ENCODE peak calls at places on chromosomes 3 and 15, in ten cellular contexts. Y, N, M, H, O, J, P, Q, V and R are unnamed samples.

GRCh38 chr3:14803101-14803980 is 15.4 kb upstream of the FGD5 start:
- DNase-seq in M (peak; percentile 63), J (peak; percentile 29), Q (no peak), O (no peak), H (peak; percentile 46), P (no peak), Y (no peak), N (no peak), V (no peak), R (peak; percentile 60)

GRCh38 chr15:53840681-53841080 is 81.2 kb upstream of the WDR72 start:
- DNase-seq in M (no peak), Q (no peak), N (no peak), H (no peak), Y (no peak), O (no peak), J (no peak), P (no peak), V (no peak), R (no peak)

GRCh38 chr3:16369885-16370284 is 104.9 kb downstream of the OXNAD1 start:
- DNase-seq in M (no peak), O (no peak), J (peak; percentile 18), Q (no peak), H (no peak), V (no peak), Y (no peak), N (no peak), P (no peak), R (peak; percentile 10)

GRCh38 chr3:30693470-30694120 is 87.2 kb downstream of the TGFBR2 start:
- DNase-seq in H (no peak), V (peak; percentile 42), J (peak; percentile 86), Y (peak; percentile 43), Q (peak; percentile 65), P (peak; percentile 77), M (no peak), O (peak; percentile 65), N (peak; percentile 59), R (peak; percentile 86)

GRCh38 chr15:60507596-60508424 is 28.9 kb upstream of the ICE2 start:
- DNase-seq in O (peak; percentile 53), J (peak; percentile 79), V (peak; percentile 54), P (peak; percentile 77), M (no peak), Q (peak; percentile 60), Y (peak; percentile 37), N (peak; percentile 50), H (no peak), R (peak; percentile 52)

GRCh38 chr3:84960994-84961393 is 2.2 kb downstream of the CADM2 start:
- DNase-seq in O (no peak), H (no peak), M (no peak), J (no peak), N (no peak), V (no peak), P (no peak), Q (no peak), Y (no peak), R (no peak)

GRCh38 chr15:83846847-83847246 is 192.9 kb downstream of the ADAMTSL3 start:
- DNase-seq in N (no peak), M (no peak), V (no peak), Q (no peak), H (no peak), P (peak; percentile 94), J (peak; percentile 89), O (peak; percentile 95), Y (peak; percentile 79), R (no peak)

GRCh38 chr3:187983484-187984124 is 170.4 kb upstream of the LPP start:
- DNase-seq in M (no peak), J (no peak), H (no peak), Q (no peak), P (no peak), N (peak; percentile 64), V (no peak), O (no peak), Y (no peak), R (peak; percentile 20)

GRCh38 chr15:75067123-75067854 is 43.9 kb downstream of the PPCDC start:
- DNase-seq in M (peak; percentile 24), N (no peak), H (no peak), V (peak; percentile 39), O (no peak), Y (no peak), Q (no peak), J (peak; percentile 52), P (peak; percentile 73), R (peak; percentile 63)

GRCh38 chr3:156449712-156450574 is 105.0 kb downstream of the SSR3 start:
- DNase-seq in V (no peak), Q (peak; percentile 30), O (peak; percentile 32), H (no peak), N (no peak), P (peak; percentile 30), M (no peak), J (peak; percentile 65), Y (no peak), R (peak; percentile 56)

GRCh38 chr15:72982750-72983149 is 69.5 kb upstream of the NEO1 start:
- DNase-seq in J (no peak), O (no peak), N (no peak), Y (no peak), H (no peak), V (no peak), M (no peak), P (peak; percentile 41), Q (no peak), R (peak; percentile 27)

GRCh38 chr3:170563712-170564423 is 22.0 kb downstream of the SLC7A14 start:
- DNase-seq in Y (peak; percentile 14), M (no peak), Q (no peak), H (no peak), J (peak; percentile 63), O (peak; percentile 56), N (no peak), V (no peak), P (peak; percentile 82), R (peak; percentile 74)

GRCh38 chr15:94972314-94972713 is 741.0 kb downstream of the MCTP2 start:
- DNase-seq in H (no peak), Y (no peak), P (no peak), N (no peak), O (no peak), V (no peak), M (no peak), J (peak; percentile 37), Q (no peak), R (peak; percentile 2)

GRCh38 chr15:75051711-75052110 is 28.3 kb downstream of the PPCDC start:
- DNase-seq in J (no peak), O (no peak), H (no peak), N (no peak), Q (no peak), M (no peak), P (no peak), V (no peak), Y (no peak), R (no peak)

GRCh38 chr3:133490468-133491351 is 82.8 kb upstream of the CDV3 start:
- DNase-seq in V (peak; percentile 66), M (no peak), H (no peak), Y (no peak), P (no peak), Q (no peak), N (no peak), O (no peak), J (no peak), R (no peak)

GRCh38 chr15:66021801-66022525 is 152.7 kb downstream of the RAB11A start:
- DNase-seq in N (no peak), O (no peak), M (no peak), Y (no peak), V (no peak), J (no peak), Q (no peak), H (no peak), P (no peak), R (no peak)

GRCh38 chr15:66019826-66020398 is 150.6 kb downstream of the RAB11A start:
- DNase-seq in Y (no peak), N (no peak), H (no peak), J (no peak), M (no peak), V (no peak), O (no peak), P (no peak), Q (no peak), R (no peak)

GRCh38 chr15:66018178-66018797 is 149.0 kb downstream of the RAB11A start:
- DNase-seq in Q (no peak), H (no peak), J (no peak), N (no peak), Y (no peak), P (no peak), O (no peak), M (no peak), V (no peak), R (no peak)

GRCh38 chr15:66017009-66017408 is 147.7 kb downstream of the RAB11A start:
- DNase-seq in V (no peak), P (no peak), Q (no peak), N (no peak), Y (no peak), M (no peak), J (no peak), O (no peak), H (no peak), R (no peak)

GRCh38 chr15:66019377-66019776 is 150.1 kb downstream of the RAB11A start:
- DNase-seq in J (no peak), Y (no peak), V (no peak), N (no peak), M (no peak), P (no peak), H (no peak), Q (no peak), O (no peak), R (no peak)
- TF ChIP-seq CTCF in J (no peak), Y (no peak), V (no peak), N (no peak), M (no peak), P (no peak), H (no peak), Q (no peak), O (no peak), R (no peak)

DNA sequence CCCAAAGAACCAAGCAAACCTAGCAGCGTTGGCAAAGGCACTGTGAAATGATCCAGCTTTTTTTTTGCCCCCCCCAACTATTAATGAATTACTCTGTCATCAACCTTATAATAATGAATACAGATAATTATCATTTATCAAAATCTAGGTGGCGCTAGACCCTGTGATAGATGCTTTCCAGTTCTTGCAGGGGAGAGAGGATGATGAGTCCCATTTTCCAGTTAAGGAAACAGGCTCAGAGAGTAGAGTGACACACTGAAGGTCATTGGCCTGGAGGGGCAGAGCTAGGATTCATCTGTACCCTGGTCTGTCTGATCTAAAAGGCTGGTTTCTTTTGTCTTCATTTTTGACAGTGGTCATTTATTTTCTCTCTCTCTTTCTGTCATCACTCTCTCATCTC is 5.0 kb downstream of the ACOX2 start:
- DNase-seq in H (no peak), O (no peak), M (no peak), Q (no peak), N (no peak), P (no peak), Y (no peak), J (no peak), V (no peak), R (no peak)
- TF ChIP-seq CTCF in H (no peak), O (peak; percentile 11), M (no peak), Q (no peak), N (no peak), P (no peak), Y (peak; percentile 14), J (peak; percentile 7), V (no peak), R (no peak)

GRCh38 chr15:65540314-65540713 is 10.1 kb downstream of the HACD3 start:
- DNase-seq in J (no peak), Q (no peak), O (no peak), P (no peak), Y (no peak), M (no peak), V (no peak), H (no peak), N (no peak), R (no peak)
- TF ChIP-seq CTCF in J (no peak), Q (no peak), O (no peak), P (no peak), Y (no peak), M (no peak), V (no peak), H (no peak), N (no peak), R (no peak)

GRCh38 chr3:34015204-34016142 is 217.0 kb downstream of the PDCD6IP start:
- DNase-seq in J (peak; percentile 21), O (peak; percentile 12), Y (no peak), N (no peak), H (no peak), Q (peak; percentile 39), P (peak; percentile 39), M (no peak), V (no peak), R (peak; percentile 21)
- TF ChIP-seq CTCF in J (peak; percentile 41), O (peak; percentile 41), Y (peak; percentile 21), N (no peak), H (no peak), Q (peak; percentile 56), P (peak; percentile 46), M (no peak), V (no peak), R (peak; percentile 39)